ENCODE peak calls at places on chromosomes 5 and 9, in five cellular contexts. T is astrocyte, V is mucosa of descending colon, E is SK-N-SH, A is thoracic aorta. X is an unnamed sample.

GRCh38 chr5:71456362-71456743 is 902 bp downstream of the BDP1 start:
- DNase-seq in T (no peak), V (no peak), E (no peak), A (no peak), X (no peak)

GRCh38 chr5:40958811-40959210 is 49.5 kb downstream of the C7 start:
- DNase-seq in T (no peak), V (no peak), E (no peak), A (no peak), X (no peak)

GRCh38 chr9:95505676-95506437 is 10.9 kb downstream of the PTCH1 start:
- DNase-seq in T (peak; percentile 34), V (peak; percentile 70), E (peak; percentile 86), A (no peak), X (no peak)

GRCh38 chr5:34691326-34691725 is 35.2 kb downstream of the RAI14 start:
- DNase-seq in T (peak; percentile 84), V (no peak), E (no peak), A (no peak), X (no peak)

GRCh38 chr5:156186760-156187159 is 140.2 kb upstream of the SGCD start:
- DNase-seq in T (peak; percentile 12), V (no peak), E (no peak), A (no peak), X (no peak)

GRCh38 chr5:109739741-109740140 is 50.0 kb downstream of the MAN2A1 start:
- DNase-seq in T (peak; percentile 62), V (no peak), E (no peak), A (no peak), X (no peak)

GRCh38 chr5:78627175-78627574 is 21.4 kb downstream of the LHFPL2 start:
- DNase-seq in T (peak; percentile 30), V (no peak), E (no peak), A (no peak), X (no peak)

GRCh38 chr9:121661328-121661727 is 9.9 kb downstream of the DAB2IP start:
- DNase-seq in T (no peak), V (peak; percentile 45), E (no peak), A (no peak), X (no peak)

GRCh38 chr5:89230178-89230577 is 347.2 kb upstream of the MEF2C start:
- DNase-seq in T (no peak), V (no peak), E (no peak), A (no peak), X (no peak)

GRCh38 chr5:135544666-135545045 is 8.9 kb upstream of the NEUROG1 start:
- DNase-seq in T (no peak), V (no peak), E (no peak), A (no peak), X (no peak)

GRCh38 chr5:120479066-120479465 is 15.0 kb downstream of the PRR16 start:
- DNase-seq in T (peak; percentile 36), V (no peak), E (no peak), A (no peak), X (no peak)

GRCh38 chr5:159489779-159490178 is 159.5 kb upstream of the IL12B start:
- DNase-seq in T (no peak), V (no peak), E (no peak), A (no peak), X (no peak)

GRCh38 chr5:131846536-131846935 is 49.7 kb upstream of the FNIP1 start:
- DNase-seq in T (no peak), V (no peak), E (no peak), A (no peak), X (no peak)

GRCh38 chr9:7403839-7404238 is 395.7 kb downstream of the DMAC1 start:
- DNase-seq in T (no peak), V (no peak), E (no peak), A (no peak), X (no peak)

GRCh38 chr9:70420267-70421019 is 6.0 kb upstream of the KLF9 start:
- DNase-seq in T (peak; percentile 72), V (peak; percentile 94), E (peak; percentile 78), A (peak; percentile 85), X (peak; percentile 99)

GRCh38 chr9:126643945-126644527 is 30.3 kb downstream of the LMX1B start:
- DNase-seq in T (no peak), V (no peak), E (no peak), A (no peak), X (no peak)

GRCh38 chr5:73450672-73451217 is 2.2 kb upstream of the FOXD1 start:
- DNase-seq in T (no peak), V (no peak), E (no peak), A (no peak), X (no peak)

GRCh38 chr9:131831380-131832165 is 91.7 kb upstream of the RAPGEF1 start:
- DNase-seq in T (no peak), V (peak; percentile 25), E (no peak), A (no peak), X (no peak)

GRCh38 chr9:18798518-18799290 is 234.3 kb downstream of the SAXO1 start:
- DNase-seq in T (no peak), V (no peak), E (no peak), A (no peak), X (no peak)

GRCh38 chr5:5905186-5905585 is 473.2 kb downstream of the MED10 start:
- DNase-seq in T (no peak), V (no peak), E (no peak), A (no peak), X (no peak)

GRCh38 chr5:15938961-15939360 is 240.6 kb downstream of the MARCHF11 start:
- DNase-seq in T (peak; percentile 95), V (no peak), E (no peak), A (no peak), X (no peak)

GRCh38 chr5:82327961-82328360 is 49.8 kb upstream of the RPS23 start:
- DNase-seq in T (peak; percentile 59), V (no peak), E (no peak), A (no peak), X (no peak)

GRCh38 chr9:98226516-98226915 is 28.9 kb downstream of the TBC1D2 start:
- DNase-seq in T (no peak), V (no peak), E (no peak), A (no peak), X (no peak)

GRCh38 chr9:98226968-98227367 is 28.5 kb downstream of the TBC1D2 start:
- DNase-seq in T (no peak), V (no peak), E (no peak), A (no peak), X (no peak)

GRCh38 chr9:98228392-98229089 is 26.9 kb downstream of the TBC1D2 start:
- DNase-seq in T (no peak), V (no peak), E (no peak), A (no peak), X (no peak)

GRCh38 chr9:98229090-98229395 is 26.4 kb downstream of the TBC1D2 start:
- DNase-seq in T (no peak), V (no peak), E (no peak), A (no peak), X (no peak)

GRCh38 chr9:98227883-98228282 is 27.6 kb downstream of the TBC1D2 start:
- DNase-seq in T (no peak), V (no peak), E (no peak), A (no peak), X (no peak)
- H3K4me1 ChIP-seq in T (peaks cover 21% of the 10 kb centered on the region), V (peaks cover 31% of the 10 kb centered on the region), E (peaks cover 18% of the 10 kb centered on the region), A (no peaks in the 10 kb centered on the region), X (peaks cover 10% of the 10 kb centered on the region)

GRCh38 chr5:177531209-177531940 is 14.6 kb upstream of the DDX41 start:
- DNase-seq in T (no peak), V (no peak), E (no peak), A (no peak), X (no peak)
- H3K4me3 ChIP-seq in T (no peak overlapping the region), V (no peak overlapping the region), E (no peak overlapping the region), A (no peak overlapping the region), X (no peak overlapping the region)

DNA sequence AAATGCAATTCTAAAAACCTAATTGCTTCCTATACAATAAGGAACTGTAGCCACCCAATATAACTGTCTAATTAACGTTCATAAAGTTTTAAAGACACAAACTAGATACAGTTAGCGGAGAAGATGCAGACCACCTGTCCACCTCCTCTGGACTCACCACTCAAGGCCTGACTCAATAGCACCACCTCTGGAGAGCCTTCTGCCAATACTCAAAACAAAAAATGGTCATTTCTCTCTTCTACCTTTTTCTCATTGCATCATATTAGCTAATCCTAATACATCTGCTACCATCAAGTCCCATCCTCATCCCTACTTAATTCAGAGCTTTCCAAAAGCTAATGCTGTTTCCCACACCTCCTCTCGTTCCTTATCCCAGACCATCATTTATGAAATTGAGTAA is 159.9 kb downstream of the MLLT3 start:
- DNase-seq in T (no peak), V (no peak), E (no peak), A (no peak), X (no peak)
- H3K4me1 ChIP-seq in T (no peaks in the 10 kb centered on the region), V (no peaks in the 10 kb centered on the region), E (no peaks in the 10 kb centered on the region), A (no peaks in the 10 kb centered on the region), X (no peaks in the 10 kb centered on the region)

DNA sequence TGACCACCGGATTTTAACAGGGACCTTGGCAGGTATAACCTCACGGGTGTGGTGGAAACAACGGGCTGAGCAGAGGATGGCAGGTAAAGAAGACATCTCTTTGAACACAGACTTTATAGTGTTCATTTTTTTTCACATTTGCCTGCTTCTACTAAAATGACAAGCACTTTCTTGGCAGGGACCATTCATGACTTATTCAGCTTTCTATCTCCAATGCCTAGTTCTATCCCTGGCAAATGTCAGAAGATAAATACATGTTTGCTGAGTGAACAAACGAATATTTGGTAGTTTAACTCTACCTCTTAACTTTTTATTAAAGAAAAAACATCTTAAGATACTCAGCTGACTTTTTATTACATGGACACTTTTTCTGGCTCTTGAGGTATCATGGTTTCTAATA is 8.6 kb downstream of the ELL2 start:
- DNase-seq in T (no peak), V (no peak), E (no peak), A (no peak), X (no peak)
- H3K4me3 ChIP-seq in T (no peak overlapping the region), V (no peak overlapping the region), E (no peak overlapping the region), A (peak overlapping the region; percentile 11), X (no peak overlapping the region)